ENCODE peak calls at places on chromosome 20, in seven cellular contexts. R is PC-3, H is GM23338, Y is GM23248, A is MM.1S, J is hepatocyte, X is HCT116. M is an unnamed sample.

GRCh38 chr20:49511788-49512525 is 29.5 kb upstream of the KCNB1 start:
- DNase-seq in R (no peak), H (no peak), X (no peak), Y (no peak), J (no peak), A (no peak), M (no peak)

GRCh38 chr20:41158082-41158625 is 20.8 kb downstream of the PLCG1 start:
- DNase-seq in A (no peak), X (no peak), J (no peak), H (no peak), R (no peak), Y (no peak), M (no peak)

GRCh38 chr20:64149809-64150560 is 14.3 kb upstream of the MYT1 start:
- DNase-seq in J (no peak), Y (no peak), X (no peak), A (no peak), H (no peak), R (no peak), M (no peak)

GRCh38 chr20:38843346-38843745 is 37.8 kb downstream of the PPP1R16B start:
- DNase-seq in A (no peak), X (no peak), Y (no peak), H (no peak), R (no peak), J (no peak), M (no peak)

GRCh38 chr20:46709459-46710148 is at the start of gene SLC2A10:
- DNase-seq in R (peak; percentile 60), A (no peak), H (peak; percentile 80), X (no peak), J (peak; percentile 86), Y (peak; percentile 86), M (peak; percentile 77)

GRCh38 chr20:43187476-43188233 is 2.1 kb downstream of the PTPRT start:
- DNase-seq in X (peak; percentile 8), A (peak; percentile 72), Y (peak; percentile 73), J (peak; percentile 83), H (peak; percentile 65), R (peak; percentile 79), M (peak; percentile 77)

GRCh38 chr20:25012616-25013189 is 20.2 kb upstream of the APMAP start:
- DNase-seq in Y (no peak), X (no peak), A (no peak), H (no peak), R (no peak), J (no peak), M (no peak)

GRCh38 chr20:64090165-64090564 is 6.0 kb upstream of the LKAAEAR1 start:
- DNase-seq in X (no peak), R (no peak), J (no peak), H (no peak), A (no peak), Y (no peak), M (peak; percentile 63)

GRCh38 chr20:62792182-62792939 is 3.9 kb upstream of the MRGBP start:
- DNase-seq in H (no peak), J (no peak), A (no peak), X (no peak), R (peak; percentile 54), Y (peak; percentile 59), M (no peak)

GRCh38 chr20:50496773-50497375 is 13.3 kb upstream of the PTPN1 start:
- DNase-seq in Y (peak; percentile 36), X (no peak), A (no peak), R (peak; percentile 71), J (no peak), H (no peak), M (no peak)

GRCh38 chr20:24379116-24379927 is 90.1 kb upstream of the SYNDIG1 start:
- DNase-seq in A (no peak), R (no peak), X (no peak), Y (peak; percentile 59), H (no peak), J (no peak), M (no peak)

GRCh38 chr20:1685304-1686052 is 27.9 kb upstream of the SIRPG start:
- DNase-seq in J (no peak), Y (no peak), R (no peak), X (no peak), H (no peak), A (no peak), M (no peak)

GRCh38 chr20:57582432-57583288 is 21.8 kb downstream of the PCK1 start:
- DNase-seq in A (no peak), H (peak; percentile 67), Y (no peak), J (peak; percentile 70), R (peak; percentile 61), X (no peak), M (peak; percentile 64)

GRCh38 chr20:44702776-44703175 is 12.4 kb upstream of the CCN5 start:
- DNase-seq in A (no peak), Y (peak; percentile 89), J (peak; percentile 32), H (no peak), X (no peak), R (no peak), M (no peak)

GRCh38 chr20:31496761-31497295 is 17.4 kb upstream of the HM13 start:
- DNase-seq in A (no peak), H (no peak), Y (peak; percentile 80), X (no peak), R (no peak), J (peak; percentile 52), M (no peak)

GRCh38 chr20:25280051-25280573 is 32.2 kb downstream of the PYGB start:
- DNase-seq in X (no peak), Y (no peak), J (no peak), R (no peak), A (no peak), H (no peak), M (no peak)

GRCh38 chr20:45945678-45946148 is 11.2 kb downstream of the PCIF1 start:
- DNase-seq in Y (peak; percentile 51), H (no peak), A (no peak), X (no peak), J (no peak), R (no peak), M (no peak)

GRCh38 chr20:59938221-59938620 is 1.9 kb downstream of the PPP1R3D start:
- DNase-seq in H (no peak), Y (peak; percentile 88), X (no peak), R (peak; percentile 61), J (no peak), A (no peak), M (no peak)

GRCh38 chr20:31602779-31603441 is 2.2 kb upstream of the ID1 start:
- DNase-seq in X (peak; percentile 72), H (no peak), J (peak; percentile 67), A (peak; percentile 47), R (peak; percentile 82), Y (peak; percentile 94), M (no peak)

GRCh38 chr20:62208805-62209755 is 11.0 kb downstream of the HRH3 start:
- DNase-seq in X (no peak), H (peak; percentile 76), Y (peak; percentile 33), R (peak; percentile 79), J (no peak), A (no peak), M (peak; percentile 73)

GRCh38 chr20:53922901-53923314 is 147.5 kb downstream of the BCAS1 start:
- DNase-seq in A (no peak), Y (peak; percentile 64), J (no peak), X (no peak), R (no peak), H (no peak), M (no peak)

DNA sequence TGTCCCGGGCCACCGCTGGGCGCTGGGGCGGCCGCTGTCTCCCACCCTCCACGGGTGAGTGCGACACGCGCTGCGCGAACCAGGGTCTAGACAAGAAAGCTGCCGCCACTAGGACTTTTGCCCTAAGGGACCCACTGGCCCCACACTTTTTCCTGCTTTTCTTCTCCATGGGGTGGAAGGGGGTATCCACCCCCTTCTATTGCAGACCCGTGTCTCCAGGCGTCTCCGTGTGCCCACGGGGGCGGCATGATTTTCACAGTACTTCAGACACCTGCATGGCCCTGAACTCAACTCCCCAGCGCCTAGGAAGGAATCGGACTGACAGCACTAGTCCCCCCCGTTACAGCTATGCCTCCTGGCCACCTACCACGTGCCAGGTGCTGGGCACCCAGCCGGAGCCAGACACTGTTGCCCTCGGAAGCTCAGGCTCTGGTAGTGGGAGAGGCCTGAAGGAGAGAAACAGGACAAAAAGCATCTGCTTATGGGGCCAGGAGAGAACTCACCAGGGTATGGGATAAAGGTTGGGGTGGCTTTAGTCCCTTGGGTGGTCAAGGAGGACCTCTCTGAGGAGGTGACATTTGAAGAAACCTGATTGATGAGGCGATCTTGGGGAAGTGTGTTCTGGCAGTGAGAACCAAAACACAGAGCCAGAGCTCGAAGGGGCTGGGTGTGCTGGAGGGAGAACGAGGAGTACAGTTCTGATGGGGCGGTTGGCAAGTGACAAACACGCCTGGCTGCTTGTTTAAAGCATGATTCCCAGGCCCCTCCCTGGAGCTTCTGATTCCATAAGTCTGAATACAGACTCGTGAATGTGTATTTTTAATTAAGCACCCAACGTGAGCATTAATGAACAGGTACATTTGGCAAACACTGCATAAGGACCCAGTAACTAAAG is 622 bp upstream of the NFATC2 start:
- DNase-seq in R (no peak), Y (no peak), J (no peak), X (no peak), H (no peak), A (no peak), M (no peak)
- TF ChIP-seq EZH2 in R (no peak), Y (no peak), J (no peak), X (no peak), H (no peak), A (no peak), M (no peak)

GRCh38 chr20:9609892-9610502 is 95.6 kb downstream of the LAMP5 start:
- DNase-seq in H (peak; percentile 92), J (peak; percentile 81), Y (peak; percentile 65), R (peak; percentile 94), A (peak; percentile 84), X (peak; percentile 59), M (peak; percentile 85)
- TF ChIP-seq EZH2phosphoT487 in H (no peak), J (no peak), Y (no peak), R (no peak), A (no peak), X (no peak), M (no peak)

DNA sequence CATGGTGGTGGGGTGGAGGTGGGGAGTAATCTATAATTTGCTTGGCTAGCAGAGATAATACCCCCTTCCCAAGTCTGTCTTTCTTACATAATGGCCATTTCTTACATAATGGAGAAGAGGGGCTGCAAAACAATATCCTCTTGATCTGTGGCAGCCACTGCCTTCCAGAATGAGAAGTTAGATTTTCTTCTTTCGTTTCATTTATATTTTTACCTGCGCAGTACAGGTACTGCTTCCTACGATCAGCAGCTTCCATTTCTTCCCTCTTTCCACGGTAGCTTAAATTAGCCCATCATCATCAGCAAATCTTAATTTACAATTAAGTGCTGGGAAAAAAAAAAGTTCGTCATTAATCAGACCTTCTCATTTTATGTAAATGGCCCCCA is 30.2 kb downstream of the GNAS start:
- DNase-seq in H (no peak), X (no peak), Y (no peak), R (no peak), J (no peak), A (no peak), M (no peak)
- H3K4me2 ChIP-seq in H (peak overlapping the region; percentile 50), X (no peak overlapping the region), Y (peak overlapping the region; percentile 59), R (no peak overlapping the region), J (peak overlapping the region; percentile 34), A (no peak overlapping the region), M (peak overlapping the region; percentile 63)

DNA sequence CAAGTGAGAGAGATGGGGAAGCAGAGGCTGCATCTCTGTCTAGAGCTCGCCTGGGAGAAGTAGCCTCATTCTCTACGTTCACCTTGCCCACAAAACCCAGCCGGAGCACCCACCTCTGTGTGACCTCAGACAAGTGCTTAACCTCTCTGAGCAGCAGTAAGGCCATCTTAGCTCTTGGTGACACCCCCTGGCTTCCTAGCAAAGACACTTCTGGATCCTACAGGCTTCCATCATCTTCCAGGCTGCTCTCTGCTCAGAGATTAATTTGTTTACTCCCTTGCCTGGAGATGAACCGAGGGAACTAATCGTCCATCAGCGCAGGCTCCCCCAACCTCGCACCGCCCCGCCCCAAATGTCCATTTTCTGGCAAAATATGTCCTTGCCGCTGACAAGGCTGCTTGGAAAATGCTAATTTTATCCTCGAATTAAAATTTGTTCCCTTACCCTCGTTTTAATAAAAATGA is 24.0 kb upstream of the CTNNBL1 start:
- DNase-seq in X (no peak), Y (no peak), R (no peak), J (no peak), A (no peak), H (no peak), M (no peak)
- TF ChIP-seq EZH2 in X (no peak), Y (no peak), R (no peak), J (no peak), A (no peak), H (no peak), M (no peak)